ENCODE peak calls at places on chromosome 4, in eight cellular contexts. H is IMR-90, W is H1, A is neuronal stem cell, G is fibroblast of lung, Q is mesenchymal stem cell, L is endodermal cell, U is astrocyte. J is an unnamed sample.

GRCh38 chr4:33649015-33649414 is 2595.3 kb downstream of the ARAP2 start:
- DNase-seq in U (peak), W (no peak), Q (peak), H (peak), A (no peak), L (peak), G (peak), J (no peak)

GRCh38 chr4:46937493-46937892 is 28.4 kb upstream of the COX7B2 start:
- DNase-seq in H (no peak), A (no peak), G (peak), W (no peak), Q (no peak), U (peak), L (no peak), J (no peak)

GRCh38 chr4:140078366-140078765 is 75.6 kb downstream of the MAML3 start:
- DNase-seq in Q (peak), U (peak), H (peak), L (peak), W (no peak), A (no peak), G (peak), J (no peak)

GRCh38 chr4:15682340-15682725 is 706 bp downstream of the FAM200B start:
- DNase-seq in A (no peak), H (no peak), U (no peak), L (no peak), Q (peak), G (no peak), W (no peak), J (no peak)

GRCh38 chr4:177461606-177462005 is 19.4 kb upstream of the AGA start:
- DNase-seq in L (no peak), G (peak), Q (no peak), H (no peak), W (no peak), U (peak), A (no peak), J (no peak)

GRCh38 chr4:135325264-135325663 is 1123.7 kb upstream of the PABPC4L start:
- DNase-seq in A (no peak), G (no peak), W (no peak), Q (no peak), U (no peak), H (no peak), L (no peak), J (no peak)

GRCh38 chr4:40916880-40917279 is 167.1 kb downstream of the NSUN7 start:
- DNase-seq in G (no peak), U (no peak), Q (peak), L (peak), H (no peak), W (peak), A (no peak), J (peak)

GRCh38 chr4:109462297-109462696 is 28.7 kb downstream of the SEC24B start:
- DNase-seq in G (peak), H (no peak), Q (no peak), A (no peak), W (no peak), U (no peak), L (no peak), J (no peak)

GRCh38 chr4:1234296-1234695 is 14.6 kb downstream of the CTBP1 start:
- DNase-seq in G (no peak), Q (peak), L (no peak), H (peak), U (no peak), W (no peak), A (no peak), J (no peak)

GRCh38 chr4:114108869-114109268 is 129.4 kb upstream of the ARSJ start:
- DNase-seq in L (no peak), G (peak), Q (peak), U (peak), W (no peak), H (peak), A (no peak), J (no peak)

GRCh38 chr4:162038112-162038511 is 125.7 kb downstream of the FSTL5 start:
- DNase-seq in W (no peak), L (no peak), Q (no peak), U (no peak), H (no peak), G (no peak), A (no peak), J (no peak)

GRCh38 chr4:101669138-101669831 is 121.2 kb upstream of the BANK1 start:
- DNase-seq in U (no peak), L (no peak), W (no peak), G (no peak), Q (no peak), A (no peak), H (no peak), J (no peak)

DNA sequence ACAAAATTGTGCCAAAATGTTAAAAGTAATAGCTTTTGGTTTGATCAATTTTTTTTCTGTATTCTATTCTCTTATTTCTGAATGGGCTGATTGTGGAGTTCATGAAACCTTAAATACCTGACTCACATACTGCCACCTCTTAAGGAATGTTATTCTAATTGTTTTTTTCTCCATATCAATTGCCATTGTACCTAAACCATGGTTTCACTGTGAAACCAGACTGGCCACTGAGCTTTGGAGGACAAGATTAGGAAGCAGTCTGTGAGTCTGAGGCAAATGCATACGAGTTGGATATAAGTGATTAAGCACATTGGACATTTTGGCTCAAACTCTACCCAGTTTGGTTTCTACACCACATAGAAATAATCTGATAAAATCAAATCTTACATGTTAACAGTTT is 184.0 kb downstream of the IQCM start:
- DNase-seq in A (no peak), H (no peak), U (no peak), G (no peak), W (no peak), Q (no peak), L (no peak), J (no peak)
- H3K9ac ChIP-seq in A (no peak), H (no peak), U (no peak), G (no peak), W (no peak), Q (no peak), L (no peak), J (no peak)

GRCh38 chr4:123505077-123505456 is 108.5 kb downstream of the SPRY1 start:
- DNase-seq in H (peak), L (peak), W (no peak), Q (peak), U (peak), G (peak), A (no peak), J (no peak)
- H3K27ac ChIP-seq in H (peak), L (peak), W (no peak), Q (peak), U (peak), G (peak), A (no peak), J (no peak)

GRCh38 chr4:141724646-141725045 is 88.3 kb downstream of the IL15 start:
- DNase-seq in U (no peak), A (no peak), W (no peak), Q (no peak), L (no peak), H (peak), G (no peak), J (no peak)

GRCh38 chr4:141719585-141719984 is 83.2 kb downstream of the IL15 start:
- DNase-seq in H (no peak), U (no peak), G (no peak), W (no peak), Q (no peak), L (no peak), A (no peak), J (no peak)

GRCh38 chr4:141721174-141721573 is 84.8 kb downstream of the IL15 start:
- DNase-seq in Q (no peak), A (no peak), H (peak), L (no peak), W (no peak), U (no peak), G (no peak), J (no peak)
- H3K4me3 ChIP-seq in Q (no peak), A (no peak), H (no peak), L (no peak), W (no peak), U (no peak), G (no peak), J (no peak)

DNA sequence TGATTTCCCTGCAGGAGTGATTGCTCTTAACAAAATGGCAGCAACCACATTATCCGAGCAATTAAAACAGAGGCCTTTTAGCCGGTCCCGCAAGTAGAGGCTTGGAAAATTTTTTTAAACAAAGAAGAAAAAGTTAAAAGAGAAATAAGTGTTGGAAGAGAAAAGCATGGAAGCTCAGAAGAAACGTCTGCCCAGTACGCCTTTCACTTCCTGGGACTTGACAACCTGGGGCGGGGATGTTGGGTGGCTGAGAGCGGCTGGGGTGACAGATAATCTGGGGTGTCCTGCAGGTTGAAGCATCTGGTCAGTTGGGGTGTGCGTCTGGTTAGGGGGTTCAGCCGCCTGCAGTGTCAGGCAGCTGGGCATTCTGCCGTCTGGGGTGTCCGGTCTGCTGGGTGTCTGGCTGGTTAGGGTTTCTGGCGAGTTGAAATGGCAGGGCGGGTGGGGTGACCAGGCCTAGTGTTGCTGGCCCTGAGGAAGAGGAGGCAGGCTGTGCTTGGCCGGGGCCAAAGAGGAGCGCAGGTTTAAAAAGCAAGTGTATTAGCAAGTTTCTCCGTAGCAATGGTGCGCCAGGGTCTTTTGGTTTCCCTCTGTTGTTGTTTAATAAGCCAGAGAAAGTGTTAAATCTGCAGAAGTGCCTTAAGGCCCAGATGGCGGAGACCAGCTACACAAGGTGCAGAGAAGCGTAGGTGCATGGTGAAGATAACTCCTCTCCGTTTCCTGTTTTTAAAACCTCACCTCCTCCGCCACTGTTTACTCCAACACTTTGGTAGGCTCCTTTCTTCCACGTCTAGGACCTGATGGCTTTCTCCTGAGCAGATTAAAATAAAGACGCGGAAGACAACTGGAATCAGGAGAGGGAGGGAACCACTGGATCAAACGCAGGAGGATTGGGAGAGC is 5.6 kb downstream of the HAND2 start:
- DNase-seq in A (no peak), G (no peak), U (no peak), H (no peak), W (no peak), Q (peak), L (peak), J (no peak)
- H3K9ac ChIP-seq in A (no peak), G (no peak), U (no peak), H (no peak), W (no peak), Q (peak), L (no peak), J (no peak)

DNA sequence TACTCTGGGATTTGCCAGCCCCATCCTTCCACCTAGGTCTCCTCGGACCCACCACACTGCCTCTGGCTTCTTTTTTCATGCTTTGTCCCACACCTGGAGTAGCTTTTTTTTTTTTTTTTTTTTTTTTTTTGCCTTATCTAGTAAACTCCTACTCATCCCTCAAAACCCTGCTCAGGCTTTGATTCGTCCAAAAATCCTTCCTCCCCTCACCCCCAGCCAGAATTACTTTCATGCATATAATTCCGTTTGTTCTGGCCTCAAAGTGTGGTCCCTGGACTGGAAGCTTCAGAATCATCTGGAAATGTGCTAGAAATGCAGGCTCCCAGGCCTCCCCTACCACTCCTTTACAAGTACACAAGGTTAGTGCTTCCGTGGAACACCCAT is 320.1 kb downstream of the PTTG2 start:
- DNase-seq in L (no peak), U (no peak), H (no peak), W (no peak), G (no peak), A (no peak), Q (no peak), J (no peak)
- H3K27ac ChIP-seq in L (no peak), U (no peak), H (no peak), W (no peak), G (no peak), A (peak), Q (no peak), J (peak)

GRCh38 chr4:4855293-4856070 is 4.0 kb upstream of the MSX1 start:
- DNase-seq in U (no peak), W (no peak), Q (peak), H (no peak), A (no peak), G (no peak), L (peak), J (no peak)

GRCh38 chr4:4854649-4855292 is 4.7 kb upstream of the MSX1 start:
- DNase-seq in H (no peak), G (no peak), Q (no peak), U (no peak), L (peak), W (no peak), A (no peak), J (no peak)

GRCh38 chr4:4857809-4858508 is 1.5 kb upstream of the MSX1 start:
- DNase-seq in W (no peak), Q (no peak), G (no peak), A (no peak), H (no peak), U (no peak), L (peak), J (no peak)

GRCh38 chr4:4857001-4857808 is 2.3 kb upstream of the MSX1 start:
- DNase-seq in H (no peak), G (no peak), U (no peak), W (no peak), A (no peak), L (peak), Q (no peak), J (no peak)

GRCh38 chr4:4856071-4857000 is 3.1 kb upstream of the MSX1 start:
- DNase-seq in W (no peak), A (no peak), G (no peak), U (no peak), Q (peak), H (no peak), L (peak), J (no peak)
- H3K4me3 ChIP-seq in W (no peak), A (peak), G (no peak), U (peak), Q (peak), H (peak), L (peak), J (peak)

GRCh38 chr4:123381996-123382395 is 14.6 kb upstream of the SPRY1 start:
- DNase-seq in A (no peak), H (no peak), W (no peak), G (peak), L (no peak), U (peak), Q (no peak), J (no peak)

GRCh38 chr4:123380728-123381716 is 15.6 kb upstream of the SPRY1 start:
- DNase-seq in Q (no peak), H (no peak), U (no peak), G (no peak), W (no peak), A (no peak), L (no peak), J (no peak)

GRCh38 chr4:123378794-123379193 is 17.8 kb upstream of the SPRY1 start:
- DNase-seq in G (no peak), Q (no peak), H (no peak), L (peak), W (no peak), A (no peak), U (no peak), J (no peak)

DNA sequence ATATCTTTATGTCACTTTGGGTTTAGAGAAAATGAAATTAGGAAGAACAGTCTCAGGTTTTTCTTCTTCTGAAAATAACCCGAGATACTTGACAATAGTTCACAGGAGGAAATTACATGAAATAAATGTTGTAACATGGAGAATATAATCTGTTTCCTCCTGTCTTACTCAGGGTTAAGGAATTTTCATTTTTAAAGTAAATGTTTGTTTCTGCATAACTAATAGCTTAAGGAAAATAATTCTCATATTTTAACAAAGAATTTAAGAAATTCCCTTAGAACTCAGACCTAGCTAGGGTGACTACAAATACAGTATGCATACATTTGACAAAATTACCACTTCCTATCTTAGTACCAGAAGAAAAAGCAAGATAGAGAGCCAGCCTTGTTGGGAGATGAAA is 17.2 kb upstream of the SPRY1 start:
- DNase-seq in W (no peak), H (no peak), G (no peak), U (no peak), A (no peak), Q (no peak), L (no peak), J (no peak)
- H3K9ac ChIP-seq in W (no peak), H (no peak), G (no peak), U (no peak), A (no peak), Q (no peak), L (no peak), J (no peak)

J was measured in colonic mucosa.